ENCODE peak calls at places on chromosome 20, in six cellular contexts. N is cardiac fibroblast, G is lower lobe of right lung, D is AG04450, Y is suprapubic skin, V is H9. O is an unnamed sample.

GRCh38 chr20:1469925-1470571 is 3.4 kb upstream of the NSFL1C start:
- DNase-seq in N (peak), G (peak), D (peak), Y (no peak), V (peak), O (peak)

GRCh38 chr20:3923818-3924217 is 34.6 kb downstream of the PANK2 start:
- DNase-seq in N (no peak), G (peak), D (no peak), Y (no peak), V (no peak), O (no peak)

GRCh38 chr20:53597085-53597482 is 3.4 kb upstream of the ZNF217 start:
- DNase-seq in N (peak), G (no peak), D (no peak), Y (no peak), V (no peak), O (no peak)

GRCh38 chr20:401682-402495 is 6.2 kb upstream of the RBCK1 start:
- DNase-seq in N (peak), G (no peak), D (peak), Y (no peak), V (no peak), O (no peak)

GRCh38 chr20:36162272-36162966 is 7.9 kb downstream of the EPB41L1 start:
- DNase-seq in N (peak), G (no peak), D (no peak), Y (no peak), V (no peak), O (no peak)

GRCh38 chr20:17569616-17570346 is at the start of gene DSTN:
- DNase-seq in N (peak), G (peak), D (peak), Y (peak), V (peak), O (peak)

GRCh38 chr20:46651091-46651962 is at the start of gene SLC13A3:
- DNase-seq in N (no peak), G (no peak), D (no peak), Y (no peak), V (peak), O (peak)

GRCh38 chr20:44594730-44595129 is 12.4 kb downstream of the PKIG start:
- DNase-seq in N (peak), G (no peak), D (peak), Y (no peak), V (no peak), O (no peak)

GRCh38 chr20:47558295-47558694 is 56.6 kb downstream of the NCOA3 start:
- DNase-seq in N (no peak), G (no peak), D (no peak), Y (no peak), V (no peak), O (no peak)

GRCh38 chr20:3209946-3210317 is 634 bp downstream of the ITPA start:
- DNase-seq in N (peak), G (no peak), D (no peak), Y (no peak), V (no peak), O (peak)

GRCh38 chr20:37885593-37886507 is 17.1 kb upstream of the VSTM2L start:
- DNase-seq in N (no peak), G (no peak), D (no peak), Y (no peak), V (no peak), O (no peak)

GRCh38 chr20:2006452-2007381 is 12.9 kb upstream of the PDYN start:
- DNase-seq in N (peak), G (no peak), D (peak), Y (no peak), V (peak), O (peak)

GRCh38 chr20:24694157-24694726 is 224.8 kb downstream of the SYNDIG1 start:
- DNase-seq in N (no peak), G (no peak), D (no peak), Y (peak), V (peak), O (no peak)

GRCh38 chr20:23417861-23418260 is 3.4 kb downstream of the NAPB start:
- DNase-seq in N (no peak), G (no peak), D (no peak), Y (no peak), V (no peak), O (no peak)

GRCh38 chr20:23419657-23419994 is 1.7 kb downstream of the NAPB start:
- DNase-seq in N (no peak), G (no peak), D (no peak), Y (no peak), V (no peak), O (no peak)

GRCh38 chr20:23419995-23420901 is 1.0 kb downstream of the NAPB start:
- DNase-seq in N (peak), G (peak), D (peak), Y (peak), V (no peak), O (peak)

GRCh38 chr20:23425129-23425528 is 3.8 kb upstream of the NAPB start:
- DNase-seq in N (no peak), G (no peak), D (no peak), Y (no peak), V (no peak), O (no peak)

DNA sequence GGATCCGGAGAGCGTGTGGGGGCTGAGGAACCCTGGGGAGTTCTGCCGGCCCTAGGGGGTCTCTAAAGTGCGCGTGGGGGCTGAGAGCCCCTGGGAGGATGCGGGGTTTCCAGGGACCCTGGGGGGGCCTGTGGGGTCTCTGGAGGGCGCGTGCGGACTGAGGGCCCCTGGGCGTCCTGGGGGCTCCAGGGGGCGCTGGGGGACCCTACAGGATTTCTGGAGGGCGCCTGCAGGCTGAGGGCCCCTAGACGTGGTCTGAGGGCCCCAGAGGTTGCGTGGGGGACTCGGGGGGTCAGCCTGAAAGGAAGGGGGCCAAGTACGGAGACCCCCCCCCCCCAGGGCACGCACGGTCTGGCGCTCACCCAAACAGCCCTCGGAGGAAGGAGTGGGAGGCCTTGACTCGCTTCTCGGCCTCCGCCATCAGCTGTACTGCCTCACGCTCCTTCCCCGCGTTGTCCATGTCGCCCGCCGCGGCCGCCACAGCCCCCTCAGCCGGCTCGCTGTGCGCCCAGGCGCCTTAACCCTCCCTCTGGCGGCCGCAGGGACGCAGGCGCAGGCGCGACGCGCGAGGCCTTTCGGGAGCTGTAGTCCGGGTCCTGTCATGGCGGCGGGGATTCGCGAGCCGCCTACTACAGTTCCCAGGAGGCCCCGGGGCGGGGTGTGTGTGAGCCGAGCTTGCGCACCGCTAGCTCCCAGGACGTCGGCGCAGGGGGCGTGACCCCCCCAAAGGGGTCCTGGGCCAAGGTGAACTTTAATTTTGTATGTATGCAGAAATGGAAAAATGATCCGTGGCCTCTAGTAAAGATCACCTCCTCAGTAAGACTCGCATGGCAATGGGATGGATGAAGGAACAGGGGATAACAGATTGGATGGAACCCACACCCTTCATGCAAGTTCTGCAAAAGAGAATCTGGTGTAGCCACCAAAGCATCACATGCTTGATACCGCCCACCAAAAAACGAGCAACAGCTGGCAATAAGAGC is at the start of gene NAPB:
- DNase-seq in N (peak), G (peak), D (peak), Y (peak), V (peak), O (peak)
- TF ChIP-seq CTCF in N (peak), G (peak), D (peak), Y (peak), V (peak), O (peak)

DNA sequence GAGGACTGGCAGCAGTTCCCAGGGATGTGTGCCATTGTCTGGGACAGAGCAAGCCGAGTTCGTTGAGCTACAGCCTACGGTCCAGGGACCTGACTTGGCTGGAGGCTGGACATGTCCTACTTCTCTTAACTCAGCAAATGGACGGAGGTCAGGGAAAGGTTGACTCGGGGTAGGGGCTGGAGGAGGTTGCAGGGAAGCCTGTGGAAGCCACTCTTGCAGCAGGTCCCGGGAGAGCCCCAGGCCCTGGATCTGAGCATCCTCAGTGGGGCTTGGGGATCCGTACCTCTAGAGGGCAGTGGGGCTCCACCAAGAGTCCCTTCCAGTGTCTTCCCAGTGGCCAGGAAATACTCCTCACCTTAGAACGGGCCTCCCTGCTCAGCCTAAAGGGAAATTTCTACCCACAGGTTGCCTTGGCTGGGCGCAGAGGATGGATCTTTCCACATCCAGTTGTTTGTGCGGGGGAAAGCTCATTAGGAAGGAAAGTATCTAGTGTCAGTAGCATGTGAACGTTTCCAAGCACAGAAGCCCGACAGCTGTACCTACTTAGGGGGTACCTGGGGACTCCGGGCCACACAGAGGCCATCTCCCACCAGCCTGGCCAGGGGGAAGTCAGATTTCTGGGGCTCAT is 170.2 kb downstream of the NFATC2 start:
- DNase-seq in N (peak), G (peak), D (no peak), Y (no peak), V (peak), O (peak)
- TF ChIP-seq CTCF in N (peak), G (peak), D (peak), Y (peak), V (peak), O (peak)

DNA sequence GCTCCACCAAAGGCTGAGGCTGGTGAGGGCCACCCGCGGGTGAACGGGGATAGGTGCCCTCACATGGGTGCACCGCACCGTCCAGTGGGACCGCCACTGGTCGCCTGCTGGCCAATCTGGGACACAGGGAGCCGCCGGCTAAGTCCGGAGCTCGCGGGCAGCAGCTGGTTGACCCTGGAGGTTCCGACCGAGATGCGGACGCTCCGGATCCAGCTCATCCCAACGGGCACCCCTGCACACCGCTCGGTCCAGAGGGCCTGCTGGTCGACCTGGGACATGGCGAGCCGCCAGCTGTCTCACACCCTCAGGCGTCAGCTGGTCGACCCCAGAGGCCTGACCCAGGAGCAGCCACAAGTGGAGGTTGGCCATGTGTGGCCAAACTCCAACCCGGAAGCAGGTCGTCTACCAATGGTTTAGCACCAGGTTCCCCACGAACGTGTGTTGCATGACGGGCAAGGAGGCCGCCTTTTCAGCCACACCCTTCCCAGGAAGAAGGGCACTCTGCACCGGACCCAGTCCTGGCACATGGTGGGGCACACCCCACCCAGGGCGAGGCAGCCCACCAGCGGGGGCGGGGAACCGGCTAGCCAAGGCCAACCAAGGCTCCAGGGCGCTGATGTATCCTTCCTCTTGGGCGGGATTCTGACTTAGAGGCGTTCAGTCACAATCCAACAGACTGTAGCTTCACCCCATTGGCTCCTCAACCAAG is 746.0 kb upstream of the DEFB115 start:
- DNase-seq in N (no peak), G (no peak), D (no peak), Y (no peak), V (no peak), O (no peak)
- TF ChIP-seq CTCF in N (no peak), G (no peak), D (no peak), Y (no peak), V (no peak), O (no peak)

DNA sequence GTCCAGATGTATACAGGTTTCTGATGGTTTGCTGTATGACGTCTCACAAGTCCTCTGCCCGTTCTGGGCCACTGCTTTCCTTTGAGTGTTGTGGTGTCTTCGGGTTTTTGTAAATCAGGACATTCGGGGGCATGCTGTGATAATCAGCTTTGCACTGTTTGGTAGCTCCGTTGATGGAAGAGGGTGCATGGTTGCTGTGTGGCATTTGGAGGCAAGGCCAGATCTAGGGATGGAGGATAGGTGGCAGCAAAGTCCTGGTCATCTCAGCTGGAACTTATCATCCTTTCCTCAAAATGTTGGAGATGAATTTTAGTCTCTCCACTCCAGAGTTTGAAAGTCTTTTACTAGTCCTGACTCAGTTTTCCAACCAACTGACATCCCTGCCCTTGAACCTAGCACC is 91.0 kb downstream of the SCP2D1 start:
- DNase-seq in N (peak), G (no peak), D (no peak), Y (no peak), V (no peak), O (no peak)
- TF ChIP-seq CTCF in N (no peak), G (no peak), D (no peak), Y (peak), V (peak), O (no peak)

GRCh38 chr20:5061209-5061608 is 58.5 kb downstream of the PCNA start:
- DNase-seq in N (peak), G (no peak), D (no peak), Y (no peak), V (peak), O (no peak)

GRCh38 chr20:5058873-5059272 is 57.6 kb upstream of the SLC23A2 start:
- DNase-seq in N (no peak), G (no peak), D (no peak), Y (no peak), V (no peak), O (no peak)

GRCh38 chr20:5056801-5057599 is 55.7 kb upstream of the SLC23A2 start:
- DNase-seq in N (peak), G (peak), D (no peak), Y (no peak), V (peak), O (peak)
- TF ChIP-seq CTCF in N (peak), G (peak), D (peak), Y (peak), V (peak), O (peak)

GRCh38 chr20:63386491-63386890 is 25.3 kb upstream of the CHRNA4 start:
- DNase-seq in N (no peak), G (no peak), D (no peak), Y (no peak), V (no peak), O (no peak)
- TF ChIP-seq CTCF in N (no peak), G (no peak), D (no peak), Y (no peak), V (no peak), O (no peak)

GRCh38 chr20:52086878-52087277 is 104.7 kb downstream of the ZFP64 start:
- DNase-seq in N (no peak), G (no peak), D (no peak), Y (no peak), V (no peak), O (no peak)

GRCh38 chr20:52087471-52087870 is 104.1 kb downstream of the ZFP64 start:
- DNase-seq in N (no peak), G (no peak), D (no peak), Y (no peak), V (no peak), O (no peak)

GRCh38 chr20:52083627-52084232 is 107.8 kb downstream of the ZFP64 start:
- DNase-seq in N (peak), G (no peak), D (peak), Y (no peak), V (peak), O (peak)

GRCh38 chr20:52082612-52083011 is 109.0 kb downstream of the ZFP64 start:
- DNase-seq in N (peak), G (no peak), D (no peak), Y (no peak), V (no peak), O (no peak)

DNA sequence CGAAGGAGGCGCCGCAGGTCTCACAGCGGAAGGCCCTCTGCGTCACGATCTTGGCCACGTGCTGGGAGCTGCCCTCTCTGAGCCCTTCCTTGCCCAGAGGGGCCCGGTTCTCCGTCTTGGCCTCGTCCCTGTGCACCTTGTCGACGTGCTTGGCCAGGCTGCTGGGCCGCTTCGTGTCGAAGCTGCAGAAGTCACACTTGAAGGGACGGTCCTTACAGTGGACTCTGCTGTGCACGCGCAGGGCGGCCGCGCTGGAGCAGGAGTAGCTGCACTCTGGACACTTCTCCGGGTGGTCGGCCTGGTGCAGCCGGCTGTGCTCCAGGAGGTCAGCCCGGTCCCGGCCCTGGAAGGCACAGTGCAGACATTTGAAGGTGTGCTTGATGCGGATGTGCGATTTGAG is 106.9 kb downstream of the ZFP64 start:
- DNase-seq in N (no peak), G (no peak), D (no peak), Y (no peak), V (no peak), O (no peak)
- TF ChIP-seq CTCF in N (no peak), G (no peak), D (no peak), Y (no peak), V (no peak), O (no peak)

GRCh38 chr20:63860325-63861051 is 810 bp upstream of the ABHD16B start:
- DNase-seq in N (no peak), G (peak), D (no peak), Y (no peak), V (no peak), O (no peak)

GRCh38 chr20:63859166-63859699 is 2.1 kb upstream of the ABHD16B start:
- DNase-seq in N (no peak), G (no peak), D (no peak), Y (no peak), V (no peak), O (no peak)

GRCh38 chr20:63856111-63856511 is 5.2 kb upstream of the ABHD16B start:
- DNase-seq in N (no peak), G (no peak), D (no peak), Y (no peak), V (peak), O (no peak)

GRCh38 chr20:63857751-63858392 is 3.4 kb upstream of the ABHD16B start:
- DNase-seq in N (no peak), G (no peak), D (no peak), Y (no peak), V (no peak), O (peak)

DNA sequence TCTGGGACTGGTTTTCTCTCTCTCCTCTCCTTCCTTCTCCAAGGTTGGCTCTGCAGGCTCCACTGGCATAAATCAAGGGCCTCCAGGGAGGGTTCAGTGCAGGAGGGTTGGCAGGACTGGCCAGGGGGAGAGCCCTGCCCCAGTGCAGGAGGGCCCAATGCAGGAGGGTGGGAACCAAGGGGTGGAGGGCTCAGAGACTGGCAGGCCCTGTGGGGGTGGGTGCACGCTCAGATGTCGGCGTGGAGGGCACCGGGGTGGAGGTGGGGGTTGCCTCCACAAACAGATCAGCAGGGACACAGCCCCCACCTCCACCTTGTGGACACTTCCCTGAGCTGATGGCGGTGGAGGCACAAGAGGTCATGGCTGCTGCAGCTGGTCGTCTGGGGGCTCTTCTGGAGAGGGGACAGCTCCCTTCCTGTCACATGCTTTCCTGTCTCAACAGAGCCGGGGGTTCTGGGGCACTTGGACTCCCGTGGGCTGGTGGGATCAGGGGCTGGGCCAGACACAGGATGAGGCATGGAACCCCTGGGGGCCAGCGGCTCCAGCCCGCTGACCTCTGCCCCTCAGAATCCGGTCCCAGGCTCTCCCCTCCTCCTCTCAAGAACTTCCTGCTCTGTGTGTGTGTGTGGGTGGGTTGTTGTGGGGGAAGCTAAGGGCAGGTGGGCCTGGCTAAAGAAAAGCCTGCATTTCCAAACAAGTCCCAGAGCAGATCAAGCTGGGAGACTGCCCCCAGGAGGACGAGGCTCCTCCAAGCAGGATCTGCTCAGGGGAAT is 2.7 kb upstream of the ABHD16B start:
- DNase-seq in N (peak), G (no peak), D (peak), Y (no peak), V (peak), O (peak)
- TF ChIP-seq CTCF in N (peak), G (peak), D (peak), Y (no peak), V (peak), O (peak)